ENCODE peak calls at places on chromosomes 6 and 20, in six cellular contexts. B is fibroblast of the aortic adventitia, G is BJ, L is testis, E is AG10803, F is right lobe of liver. J is an unnamed sample.

GRCh38 chr20:32316667-32317066 is 39.2 kb downstream of the KIF3B start:
- DNase-seq in E (no peak), F (peak), G (no peak), B (no peak), L (no peak), J (no peak)

GRCh38 chr6:166501246-166501645 is 85.2 kb downstream of the RAMACL start:
- DNase-seq in E (no peak), G (no peak), B (no peak), L (no peak), F (no peak), J (no peak)

GRCh38 chr20:45461225-45461624 is 8.3 kb upstream of the WFDC2 start:
- DNase-seq in L (no peak), B (no peak), F (no peak), G (no peak), E (no peak), J (no peak)

GRCh38 chr20:47303736-47304135 is 52.8 kb downstream of the ZMYND8 start:
- DNase-seq in B (no peak), L (no peak), E (no peak), F (no peak), G (no peak), J (no peak)

GRCh38 chr20:11261533-11262000 is 587.8 kb upstream of the JAG1 start:
- DNase-seq in L (no peak), F (no peak), E (peak), G (no peak), B (peak), J (peak)

GRCh38 chr6:110530671-110531070 is 54.3 kb upstream of the SLC22A16 start:
- DNase-seq in L (no peak), F (no peak), G (no peak), E (no peak), B (no peak), J (no peak)

GRCh38 chr6:10617008-10617696 is 77.3 kb downstream of the C6orf52 start:
- DNase-seq in F (no peak), E (no peak), B (no peak), L (peak), G (no peak), J (no peak)

GRCh38 chr6:63456734-63457133 is 115.5 kb upstream of the LOC128125822 start:
- DNase-seq in E (no peak), L (no peak), F (no peak), B (no peak), G (no peak), J (no peak)

GRCh38 chr20:47031821-47032220 is 137.2 kb downstream of the EYA2 start:
- DNase-seq in F (no peak), E (no peak), L (no peak), G (no peak), B (no peak), J (no peak)

GRCh38 chr20:50314326-50314725 is 123.7 kb downstream of the CEBPB start:
- DNase-seq in L (no peak), F (no peak), E (no peak), B (no peak), G (no peak), J (no peak)

GRCh38 chr6:132445201-132445951 is 44.1 kb upstream of the MOXD1 start:
- DNase-seq in E (peak), L (no peak), F (no peak), B (peak), G (peak), J (peak)

GRCh38 chr6:130513770-130514169 is 148.0 kb downstream of the TMEM200A start:
- DNase-seq in F (no peak), B (peak), E (peak), G (no peak), L (peak), J (peak)

GRCh38 chr20:23652371-23652770 is 14.6 kb upstream of the CST3 start:
- DNase-seq in F (no peak), G (no peak), E (peak), L (no peak), B (no peak), J (no peak)

DNA sequence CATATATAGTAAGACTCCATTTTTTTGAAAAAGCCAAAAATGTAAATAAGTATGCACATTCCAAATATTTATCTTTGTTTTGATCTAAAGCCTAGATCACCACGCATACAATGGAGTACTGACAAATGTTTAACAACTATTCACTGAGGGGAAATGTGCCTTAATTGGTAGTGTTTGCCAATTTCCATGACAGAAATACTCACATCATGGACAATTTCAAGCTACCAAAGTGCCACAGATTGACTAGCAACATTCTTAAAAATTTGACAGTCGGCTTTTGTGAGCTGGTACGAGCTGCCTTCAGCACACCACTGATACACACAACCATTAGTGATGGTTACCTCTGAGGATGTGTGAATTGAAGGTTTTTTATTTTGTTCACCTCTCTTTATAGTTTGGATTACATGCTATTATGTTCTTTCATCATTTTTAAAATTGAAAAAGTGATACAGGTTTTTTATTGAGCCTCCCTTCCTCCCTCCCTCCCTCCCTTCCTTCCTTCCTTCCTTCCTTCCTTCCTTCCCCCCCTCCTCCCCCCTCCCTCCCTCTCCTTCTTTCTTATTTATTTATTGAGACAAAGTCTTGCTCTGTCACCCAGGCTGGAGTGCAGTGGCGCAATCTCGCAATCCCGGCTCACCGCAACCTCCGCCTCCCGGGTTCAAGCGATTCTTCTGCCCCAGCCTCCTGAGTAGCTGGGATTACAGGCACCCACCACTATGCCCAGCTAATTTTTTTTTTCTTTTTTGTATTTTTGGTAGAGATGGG is 19.2 kb downstream of the SMPDL3A start:
- DNase-seq in G (no peak), B (no peak), F (no peak), L (no peak), E (no peak), J (no peak)
- H3K4me3 ChIP-seq in G (no peak), B (no peak), F (no peak), L (no peak), E (no peak), J (no peak)

GRCh38 chr6:126603410-126603809 is 263.5 kb downstream of the CENPW start:
- DNase-seq in L (no peak), B (no peak), F (no peak), G (no peak), E (no peak), J (no peak)
- TF ChIP-seq CTCF in L (no peak), B (no peak), F (no peak), G (no peak), E (no peak), J (no peak)

GRCh38 chr6:24743265-24743943 is 24.4 kb upstream of the C6orf62 start:
- DNase-seq in G (peak), F (no peak), E (peak), B (peak), L (no peak), J (peak)
- H3K4me3 ChIP-seq in G (no peak), F (no peak), E (peak), B (peak), L (no peak), J (no peak)

GRCh38 chr20:6590891-6591679 is 176.4 kb upstream of the BMP2 start:
- DNase-seq in F (no peak), E (peak), L (no peak), B (peak), G (peak), J (peak)
- TF ChIP-seq CTCF in F (no peak), E (no peak), L (no peak), B (no peak), G (no peak), J (no peak)

GRCh38 chr20:63007722-63008488 is 1.1 kb upstream of the BHLHE23 start:
- DNase-seq in L (no peak), F (no peak), E (no peak), G (no peak), B (no peak), J (no peak)
- H3K4me3 ChIP-seq in L (peak), F (no peak), E (no peak), G (no peak), B (no peak), J (no peak)

GRCh38 chr6:136792066-136792944 is at the start of gene MAP3K5:
- DNase-seq in E (peak), F (peak), L (peak), B (peak), G (no peak), J (no peak)
- TF ChIP-seq CTCF in E (peak), F (peak), L (peak), B (peak), G (peak), J (peak)

DNA sequence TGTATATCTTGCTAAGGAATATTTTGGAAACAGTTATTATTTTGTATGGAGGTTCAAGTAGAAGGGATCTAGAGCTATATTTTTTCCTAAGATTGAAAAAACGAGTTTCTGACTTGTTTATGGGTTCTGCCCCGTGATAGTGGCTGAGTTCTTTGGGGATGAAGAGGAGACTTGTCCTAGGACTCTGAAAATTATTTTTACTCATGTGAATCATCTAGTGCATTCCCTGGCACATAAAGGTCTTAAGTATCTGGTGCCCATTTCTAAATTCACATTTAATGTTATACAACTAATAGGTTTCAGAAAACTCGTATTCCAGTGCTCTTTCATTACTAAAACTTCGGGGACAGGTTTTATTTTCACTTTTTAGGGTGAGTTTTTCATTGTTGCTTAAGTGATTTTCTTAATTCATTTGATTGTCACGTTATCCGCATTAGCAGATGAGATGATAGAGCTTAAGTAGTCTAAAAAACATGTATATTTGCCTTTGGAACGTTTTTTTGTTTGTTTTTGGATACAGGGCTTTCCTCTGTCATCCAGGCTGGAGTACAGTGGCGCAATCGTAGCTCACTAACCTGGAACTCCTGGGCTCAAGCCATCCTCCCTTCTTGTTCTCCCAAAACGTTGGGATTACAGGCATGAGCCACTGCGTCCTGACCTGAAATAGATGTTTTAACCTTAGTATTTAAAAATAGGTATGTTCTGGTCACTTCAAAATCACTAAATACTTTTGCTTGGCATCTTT is 2.1 kb downstream of the NFYA start:
- DNase-seq in G (no peak), L (peak), F (peak), B (peak), E (peak), J (no peak)
- H3K4me3 ChIP-seq in G (peak), L (peak), F (peak), B (peak), E (peak), J (peak)